ENCODE peak calls at places on chromosomes 5 and 9, in ten cellular contexts. A is left lung; L is CD8-positive, alpha-beta memory T cell; O is AG10803; Z is right atrium auricular region; W is cardiac fibroblast; X is astrocyte of the cerebellum; M is cardiac muscle cell; B is CD8-positive, alpha-beta T cell; C is mucosa of descending colon. S is an unnamed sample.

GRCh38 chr5:119302916-119303897 is 52.6 kb upstream of the TNFAIP8 start:
- DNase-seq in A (no peak), L (no peak), O (peak; percentile 94), Z (no peak), W (peak; percentile 95), X (peak; percentile 91), M (no peak), B (no peak), C (no peak), S (peak; percentile 72)

GRCh38 chr9:68560131-68560844 is 19.6 kb upstream of the TMEM252 start:
- DNase-seq in A (peak; percentile 78), L (peak; percentile 7), O (peak; percentile 3), Z (peak; percentile 80), W (peak; percentile 92), X (no peak), M (peak; percentile 35), B (no peak), C (peak; percentile 78), S (no peak)

GRCh38 chr5:134840811-134841210 is 5.0 kb upstream of the C5orf24 start:
- DNase-seq in A (no peak), L (no peak), O (no peak), Z (no peak), W (no peak), X (no peak), M (no peak), B (no peak), C (no peak), S (no peak)

GRCh38 chr5:139364466-139364865 is 18.6 kb downstream of the SLC23A1 start:
- DNase-seq in A (no peak), L (no peak), O (no peak), Z (no peak), W (no peak), X (no peak), M (no peak), B (no peak), C (no peak), S (no peak)

GRCh38 chr9:27888661-27889295 is 315.5 kb upstream of the C9orf72 start:
- DNase-seq in A (no peak), L (no peak), O (no peak), Z (no peak), W (no peak), X (no peak), M (no peak), B (no peak), C (peak; percentile 61), S (peak; percentile 3)

GRCh38 chr5:136396886-136397285 is 31.5 kb upstream of the TRPC7 start:
- DNase-seq in A (no peak), L (no peak), O (no peak), Z (no peak), W (no peak), X (no peak), M (no peak), B (no peak), C (no peak), S (no peak)

GRCh38 chr5:176660860-176661641 is 13.8 kb downstream of the TSPAN17 start:
- DNase-seq in A (peak; percentile 75), L (peak; percentile 72), O (peak; percentile 54), Z (no peak), W (peak; percentile 81), X (peak; percentile 42), M (peak; percentile 88), B (peak; percentile 51), C (peak; percentile 69), S (no peak)

GRCh38 chr9:37943329-37944265 is 39.7 kb upstream of the SLC25A51 start:
- DNase-seq in A (peak; percentile 64), L (no peak), O (peak; percentile 95), Z (no peak), W (peak; percentile 95), X (peak; percentile 94), M (peak; percentile 71), B (no peak), C (no peak), S (peak; percentile 74)

GRCh38 chr5:6540111-6540830 is 91.6 kb downstream of the UBE2QL1 start:
- DNase-seq in A (no peak), L (no peak), O (peak; percentile 6), Z (peak; percentile 21), W (no peak), X (no peak), M (no peak), B (no peak), C (no peak), S (no peak)

GRCh38 chr5:34743878-34744277 is 87.8 kb downstream of the RAI14 start:
- DNase-seq in A (no peak), L (no peak), O (peak; percentile 98), Z (no peak), W (peak; percentile 87), X (peak; percentile 64), M (peak; percentile 53), B (no peak), C (no peak), S (peak; percentile 70)

GRCh38 chr9:109801484-109801883 is 21.5 kb downstream of the PALM2AKAP2 start:
- DNase-seq in A (no peak), L (no peak), O (no peak), Z (no peak), W (no peak), X (no peak), M (no peak), B (no peak), C (no peak), S (no peak)

GRCh38 chr5:10192309-10192708 is 57.4 kb downstream of the ATPSCKMT start:
- DNase-seq in A (no peak), L (no peak), O (peak; percentile 79), Z (no peak), W (peak; percentile 11), X (peak; percentile 3), M (no peak), B (no peak), C (no peak), S (peak; percentile 2)

GRCh38 chr9:79686381-79687130 is 114.8 kb downstream of the TLE4 start:
- DNase-seq in A (no peak), L (no peak), O (peak; percentile 94), Z (no peak), W (peak; percentile 76), X (peak; percentile 99), M (no peak), B (no peak), C (no peak), S (peak; percentile 67)

GRCh38 chr5:110853267-110853666 is 114.5 kb downstream of the SLC25A46 start:
- DNase-seq in A (no peak), L (no peak), O (no peak), Z (no peak), W (peak; percentile 41), X (peak; percentile 13), M (no peak), B (no peak), C (no peak), S (no peak)

GRCh38 chr5:2914991-2915484 is 163.6 kb upstream of the IRX2 start:
- DNase-seq in A (no peak), L (no peak), O (no peak), Z (peak; percentile 44), W (no peak), X (no peak), M (no peak), B (no peak), C (no peak), S (no peak)

GRCh38 chr5:2910401-2911175 is 159.1 kb upstream of the IRX2 start:
- DNase-seq in A (no peak), L (no peak), O (no peak), Z (peak; percentile 53), W (no peak), X (no peak), M (no peak), B (no peak), C (no peak), S (no peak)

GRCh38 chr5:2912741-2913140 is 161.3 kb upstream of the IRX2 start:
- DNase-seq in A (no peak), L (no peak), O (no peak), Z (peak; percentile 21), W (no peak), X (no peak), M (no peak), B (no peak), C (no peak), S (no peak)

GRCh38 chr5:2914022-2914661 is 162.7 kb upstream of the IRX2 start:
- DNase-seq in A (no peak), L (no peak), O (no peak), Z (peak; percentile 32), W (no peak), X (no peak), M (no peak), B (no peak), C (no peak), S (no peak)

DNA sequence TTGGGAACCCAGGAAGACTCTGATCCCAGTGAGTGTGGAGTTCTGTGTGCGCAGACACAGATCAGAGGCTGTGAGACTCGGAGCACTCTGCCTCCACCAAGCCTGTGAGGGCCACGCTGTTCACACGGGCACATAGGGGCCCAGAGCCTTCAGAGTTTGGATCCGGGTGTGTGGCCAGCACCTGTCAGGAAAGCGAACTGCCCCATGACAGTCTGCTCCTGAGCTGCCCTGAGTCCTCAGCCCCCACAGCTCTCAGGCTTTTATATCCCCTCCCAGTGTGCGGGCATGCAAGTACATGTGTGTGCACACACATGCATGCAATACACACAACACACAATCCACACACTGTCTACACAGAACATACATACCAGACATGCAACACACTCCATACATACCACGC is 161.8 kb upstream of the IRX2 start:
- DNase-seq in A (no peak), L (no peak), O (no peak), Z (peak; percentile 18), W (no peak), X (no peak), M (no peak), B (no peak), C (no peak), S (no peak)
- H3K4me3 ChIP-seq in A (no peak overlapping the region), L (no peak overlapping the region), O (no peak overlapping the region), Z (no peak overlapping the region), W (no peak overlapping the region), X (no peak overlapping the region), M (no peak overlapping the region), B (no peak overlapping the region), C (no peak overlapping the region), S (no peak overlapping the region)

DNA sequence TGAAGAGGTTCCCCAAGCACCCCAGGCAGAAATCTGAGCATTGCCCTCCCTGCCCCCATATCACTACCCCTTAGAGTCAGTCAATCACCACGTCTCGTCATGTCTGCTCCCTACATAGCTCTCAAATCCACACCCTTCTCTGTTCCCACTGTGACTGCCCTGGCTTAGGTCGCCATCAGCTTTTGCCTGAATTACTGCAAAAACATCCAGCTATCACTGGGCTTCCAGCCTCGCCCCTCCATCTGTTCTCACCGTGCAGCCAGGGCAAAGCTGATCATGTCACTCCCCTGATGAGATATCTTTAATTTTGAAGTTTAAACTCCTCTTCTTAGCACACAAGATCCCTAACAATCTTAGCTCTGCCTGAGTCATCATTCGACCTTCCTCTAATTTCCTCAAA is 89.6 kb upstream of the TBC1D2 start:
- DNase-seq in A (no peak), L (no peak), O (no peak), Z (no peak), W (no peak), X (no peak), M (no peak), B (no peak), C (no peak), S (no peak)
- H3K4me3 ChIP-seq in A (no peak overlapping the region), L (no peak overlapping the region), O (no peak overlapping the region), Z (no peak overlapping the region), W (no peak overlapping the region), X (no peak overlapping the region), M (no peak overlapping the region), B (no peak overlapping the region), C (no peak overlapping the region), S (no peak overlapping the region)

GRCh38 chr9:35729700-35730485 is 2.1 kb downstream of the TLN1 start:
- DNase-seq in A (peak; percentile 87), L (peak; percentile 21), O (peak; percentile 91), Z (peak; percentile 74), W (peak; percentile 84), X (peak; percentile 57), M (peak; percentile 56), B (no peak), C (peak; percentile 56), S (peak; percentile 71)
- H3K4me3 ChIP-seq in A (peak overlapping the region; percentile 83), L (peak overlapping the region; percentile 97), O (peak overlapping the region; percentile 97), Z (peak overlapping the region; percentile 97), W (peak overlapping the region; percentile 86), X (peak overlapping the region; percentile 88), M (peak overlapping the region; percentile 11), B (peak overlapping the region; percentile 8), C (no peak overlapping the region), S (peak overlapping the region; percentile 83)

GRCh38 chr9:106891286-106891685 is 28.3 kb downstream of the ZNF462 start:
- DNase-seq in A (no peak), L (no peak), O (peak; percentile 46), Z (no peak), W (no peak), X (no peak), M (no peak), B (no peak), C (no peak), S (no peak)
- H3K4me3 ChIP-seq in A (no peak overlapping the region), L (no peak overlapping the region), O (no peak overlapping the region), Z (no peak overlapping the region), W (no peak overlapping the region), X (no peak overlapping the region), M (no peak overlapping the region), B (no peak overlapping the region), C (no peak overlapping the region), S (no peak overlapping the region)

S was measured in HFF-Myc.